ENCODE peak calls at places on chromosomes 7 and 10, in nine cellular contexts. One of them, this sample, is unnamed.

GRCh38 chr10:132588301-132589013 is 50.9 kb downstream of the INPP5A start:
- DNase-seq in activated naive CD8-positive, alpha-beta T cell treated with anti-CD3 and anti-CD28 coated beads, Interleukin-2, amount 50 U/mL, for 24 hours: peak
- DNase-seq in stimulated activated CD4-positive, alpha-beta T cell treated with anti-CD3 and anti-CD28 coated beads, Interleukin-15, amount 100 ng/mL, for 24 hours: peak
- DNase-seq in left kidney: peak
- DNase-seq in NCI-H446: no peak
- DNase-seq in stimulated activated naive CD4-positive, alpha-beta T cell treated with Interleukin-2 at 50 U/mL for 16 hours: no peak
- DNase-seq in LHCN-M2: no peak
- DNase-seq in activated CD8-positive, alpha-beta T cell treated with anti-CD3 and anti-CD28 coated beads for 36 hours: peak
- DNase-seq in transverse colon: no peak
- DNase-seq in this sample: no peak

GRCh38 chr7:92133737-92134270 is 473 bp downstream of the CYP51A1 start:
- DNase-seq in activated naive CD8-positive, alpha-beta T cell treated with anti-CD3 and anti-CD28 coated beads, Interleukin-2, amount 50 U/mL, for 24 hours: peak
- DNase-seq in stimulated activated CD4-positive, alpha-beta T cell treated with anti-CD3 and anti-CD28 coated beads, Interleukin-15, amount 100 ng/mL, for 24 hours: peak
- DNase-seq in left kidney: peak
- DNase-seq in NCI-H446: peak
- DNase-seq in stimulated activated naive CD4-positive, alpha-beta T cell treated with Interleukin-2 at 50 U/mL for 16 hours: peak
- DNase-seq in LHCN-M2: peak
- DNase-seq in activated CD8-positive, alpha-beta T cell treated with anti-CD3 and anti-CD28 coated beads for 36 hours: peak
- DNase-seq in transverse colon: peak
- DNase-seq in this sample: peak

GRCh38 chr7:28865494-28866257 is 92.5 kb downstream of the TRIL start:
- DNase-seq in activated naive CD8-positive, alpha-beta T cell treated with anti-CD3 and anti-CD28 coated beads, Interleukin-2, amount 50 U/mL, for 24 hours: no peak
- DNase-seq in stimulated activated CD4-positive, alpha-beta T cell treated with anti-CD3 and anti-CD28 coated beads, Interleukin-15, amount 100 ng/mL, for 24 hours: no peak
- DNase-seq in left kidney: peak
- DNase-seq in NCI-H446: no peak
- DNase-seq in stimulated activated naive CD4-positive, alpha-beta T cell treated with Interleukin-2 at 50 U/mL for 16 hours: no peak
- DNase-seq in LHCN-M2: peak
- DNase-seq in activated CD8-positive, alpha-beta T cell treated with anti-CD3 and anti-CD28 coated beads for 36 hours: no peak
- DNase-seq in transverse colon: no peak
- DNase-seq in this sample: no peak

GRCh38 chr7:121570365-121570764 is 174.3 kb upstream of the FAM3C start:
- DNase-seq in activated naive CD8-positive, alpha-beta T cell treated with anti-CD3 and anti-CD28 coated beads, Interleukin-2, amount 50 U/mL, for 24 hours: no peak
- DNase-seq in stimulated activated CD4-positive, alpha-beta T cell treated with anti-CD3 and anti-CD28 coated beads, Interleukin-15, amount 100 ng/mL, for 24 hours: no peak
- DNase-seq in left kidney: no peak
- DNase-seq in NCI-H446: no peak
- DNase-seq in stimulated activated naive CD4-positive, alpha-beta T cell treated with Interleukin-2 at 50 U/mL for 16 hours: no peak
- DNase-seq in LHCN-M2: no peak
- DNase-seq in activated CD8-positive, alpha-beta T cell treated with anti-CD3 and anti-CD28 coated beads for 36 hours: no peak
- DNase-seq in transverse colon: no peak
- DNase-seq in this sample: no peak

GRCh38 chr7:39609084-39609461 is 14.3 kb upstream of the RALA start:
- DNase-seq in activated naive CD8-positive, alpha-beta T cell treated with anti-CD3 and anti-CD28 coated beads, Interleukin-2, amount 50 U/mL, for 24 hours: no peak
- DNase-seq in stimulated activated CD4-positive, alpha-beta T cell treated with anti-CD3 and anti-CD28 coated beads, Interleukin-15, amount 100 ng/mL, for 24 hours: no peak
- DNase-seq in left kidney: peak
- DNase-seq in NCI-H446: no peak
- DNase-seq in stimulated activated naive CD4-positive, alpha-beta T cell treated with Interleukin-2 at 50 U/mL for 16 hours: no peak
- DNase-seq in LHCN-M2: peak
- DNase-seq in activated CD8-positive, alpha-beta T cell treated with anti-CD3 and anti-CD28 coated beads for 36 hours: no peak
- DNase-seq in transverse colon: no peak
- DNase-seq in this sample: no peak

GRCh38 chr7:7099584-7100014 is 82.7 kb upstream of the C1GALT1 start:
- DNase-seq in activated naive CD8-positive, alpha-beta T cell treated with anti-CD3 and anti-CD28 coated beads, Interleukin-2, amount 50 U/mL, for 24 hours: no peak
- DNase-seq in stimulated activated CD4-positive, alpha-beta T cell treated with anti-CD3 and anti-CD28 coated beads, Interleukin-15, amount 100 ng/mL, for 24 hours: no peak
- DNase-seq in left kidney: peak
- DNase-seq in NCI-H446: peak
- DNase-seq in stimulated activated naive CD4-positive, alpha-beta T cell treated with Interleukin-2 at 50 U/mL for 16 hours: no peak
- DNase-seq in LHCN-M2: peak
- DNase-seq in activated CD8-positive, alpha-beta T cell treated with anti-CD3 and anti-CD28 coated beads for 36 hours: no peak
- DNase-seq in transverse colon: peak
- DNase-seq in this sample: peak

GRCh38 chr7:17109017-17109416 is 189.4 kb upstream of the AHR start:
- DNase-seq in activated naive CD8-positive, alpha-beta T cell treated with anti-CD3 and anti-CD28 coated beads, Interleukin-2, amount 50 U/mL, for 24 hours: no peak
- DNase-seq in stimulated activated CD4-positive, alpha-beta T cell treated with anti-CD3 and anti-CD28 coated beads, Interleukin-15, amount 100 ng/mL, for 24 hours: no peak
- DNase-seq in left kidney: no peak
- DNase-seq in NCI-H446: no peak
- DNase-seq in stimulated activated naive CD4-positive, alpha-beta T cell treated with Interleukin-2 at 50 U/mL for 16 hours: no peak
- DNase-seq in LHCN-M2: peak
- DNase-seq in activated CD8-positive, alpha-beta T cell treated with anti-CD3 and anti-CD28 coated beads for 36 hours: no peak
- DNase-seq in transverse colon: no peak
- DNase-seq in this sample: no peak

GRCh38 chr10:124917939-124918830 is 23.7 kb upstream of the ZRANB1 start:
- DNase-seq in activated naive CD8-positive, alpha-beta T cell treated with anti-CD3 and anti-CD28 coated beads, Interleukin-2, amount 50 U/mL, for 24 hours: no peak
- DNase-seq in stimulated activated CD4-positive, alpha-beta T cell treated with anti-CD3 and anti-CD28 coated beads, Interleukin-15, amount 100 ng/mL, for 24 hours: peak
- DNase-seq in left kidney: peak
- DNase-seq in NCI-H446: no peak
- DNase-seq in stimulated activated naive CD4-positive, alpha-beta T cell treated with Interleukin-2 at 50 U/mL for 16 hours: no peak
- DNase-seq in LHCN-M2: peak
- DNase-seq in activated CD8-positive, alpha-beta T cell treated with anti-CD3 and anti-CD28 coated beads for 36 hours: peak
- DNase-seq in transverse colon: no peak
- DNase-seq in this sample: no peak

GRCh38 chr7:42183547-42183946 is 53.5 kb downstream of the GLI3 start:
- DNase-seq in activated naive CD8-positive, alpha-beta T cell treated with anti-CD3 and anti-CD28 coated beads, Interleukin-2, amount 50 U/mL, for 24 hours: no peak
- DNase-seq in stimulated activated CD4-positive, alpha-beta T cell treated with anti-CD3 and anti-CD28 coated beads, Interleukin-15, amount 100 ng/mL, for 24 hours: no peak
- DNase-seq in left kidney: no peak
- DNase-seq in NCI-H446: no peak
- DNase-seq in stimulated activated naive CD4-positive, alpha-beta T cell treated with Interleukin-2 at 50 U/mL for 16 hours: no peak
- DNase-seq in LHCN-M2: no peak
- DNase-seq in activated CD8-positive, alpha-beta T cell treated with anti-CD3 and anti-CD28 coated beads for 36 hours: no peak
- DNase-seq in transverse colon: no peak
- DNase-seq in this sample: no peak

GRCh38 chr10:89091501-89091900 is 100.9 kb downstream of the FAS start:
- DNase-seq in activated naive CD8-positive, alpha-beta T cell treated with anti-CD3 and anti-CD28 coated beads, Interleukin-2, amount 50 U/mL, for 24 hours: no peak
- DNase-seq in stimulated activated CD4-positive, alpha-beta T cell treated with anti-CD3 and anti-CD28 coated beads, Interleukin-15, amount 100 ng/mL, for 24 hours: no peak
- DNase-seq in left kidney: no peak
- DNase-seq in NCI-H446: no peak
- DNase-seq in stimulated activated naive CD4-positive, alpha-beta T cell treated with Interleukin-2 at 50 U/mL for 16 hours: no peak
- DNase-seq in LHCN-M2: no peak
- DNase-seq in activated CD8-positive, alpha-beta T cell treated with anti-CD3 and anti-CD28 coated beads for 36 hours: no peak
- DNase-seq in transverse colon: no peak
- DNase-seq in this sample: no peak

GRCh38 chr10:34705563-34705962 is 109.5 kb downstream of the PARD3 start:
- DNase-seq in activated naive CD8-positive, alpha-beta T cell treated with anti-CD3 and anti-CD28 coated beads, Interleukin-2, amount 50 U/mL, for 24 hours: no peak
- DNase-seq in stimulated activated CD4-positive, alpha-beta T cell treated with anti-CD3 and anti-CD28 coated beads, Interleukin-15, amount 100 ng/mL, for 24 hours: no peak
- DNase-seq in left kidney: no peak
- DNase-seq in NCI-H446: no peak
- DNase-seq in stimulated activated naive CD4-positive, alpha-beta T cell treated with Interleukin-2 at 50 U/mL for 16 hours: no peak
- DNase-seq in LHCN-M2: peak
- DNase-seq in activated CD8-positive, alpha-beta T cell treated with anti-CD3 and anti-CD28 coated beads for 36 hours: no peak
- DNase-seq in transverse colon: no peak
- DNase-seq in this sample: no peak

GRCh38 chr7:158731761-158732160 is 27.2 kb upstream of the NCAPG2 start:
- DNase-seq in activated naive CD8-positive, alpha-beta T cell treated with anti-CD3 and anti-CD28 coated beads, Interleukin-2, amount 50 U/mL, for 24 hours: no peak
- DNase-seq in stimulated activated CD4-positive, alpha-beta T cell treated with anti-CD3 and anti-CD28 coated beads, Interleukin-15, amount 100 ng/mL, for 24 hours: no peak
- DNase-seq in left kidney: no peak
- DNase-seq in NCI-H446: no peak
- DNase-seq in stimulated activated naive CD4-positive, alpha-beta T cell treated with Interleukin-2 at 50 U/mL for 16 hours: no peak
- DNase-seq in LHCN-M2: no peak
- DNase-seq in activated CD8-positive, alpha-beta T cell treated with anti-CD3 and anti-CD28 coated beads for 36 hours: no peak
- DNase-seq in transverse colon: no peak
- DNase-seq in this sample: no peak

GRCh38 chr10:119306514-119306951 is 99.2 kb downstream of the GRK5 start:
- DNase-seq in activated naive CD8-positive, alpha-beta T cell treated with anti-CD3 and anti-CD28 coated beads, Interleukin-2, amount 50 U/mL, for 24 hours: peak
- DNase-seq in stimulated activated CD4-positive, alpha-beta T cell treated with anti-CD3 and anti-CD28 coated beads, Interleukin-15, amount 100 ng/mL, for 24 hours: peak
- DNase-seq in left kidney: no peak
- DNase-seq in NCI-H446: no peak
- DNase-seq in stimulated activated naive CD4-positive, alpha-beta T cell treated with Interleukin-2 at 50 U/mL for 16 hours: peak
- DNase-seq in LHCN-M2: no peak
- DNase-seq in activated CD8-positive, alpha-beta T cell treated with anti-CD3 and anti-CD28 coated beads for 36 hours: peak
- DNase-seq in transverse colon: peak
- DNase-seq in this sample: no peak

GRCh38 chr7:115297651-115298050 is 375.8 kb downstream of the MDFIC start:
- DNase-seq in activated naive CD8-positive, alpha-beta T cell treated with anti-CD3 and anti-CD28 coated beads, Interleukin-2, amount 50 U/mL, for 24 hours: no peak
- DNase-seq in stimulated activated CD4-positive, alpha-beta T cell treated with anti-CD3 and anti-CD28 coated beads, Interleukin-15, amount 100 ng/mL, for 24 hours: no peak
- DNase-seq in left kidney: no peak
- DNase-seq in NCI-H446: peak
- DNase-seq in stimulated activated naive CD4-positive, alpha-beta T cell treated with Interleukin-2 at 50 U/mL for 16 hours: no peak
- DNase-seq in LHCN-M2: peak
- DNase-seq in activated CD8-positive, alpha-beta T cell treated with anti-CD3 and anti-CD28 coated beads for 36 hours: no peak
- DNase-seq in transverse colon: peak
- DNase-seq in this sample: no peak

GRCh38 chr7:112302566-112302965 is 96.1 kb downstream of the ZNF277 start:
- DNase-seq in activated naive CD8-positive, alpha-beta T cell treated with anti-CD3 and anti-CD28 coated beads, Interleukin-2, amount 50 U/mL, for 24 hours: no peak
- DNase-seq in stimulated activated CD4-positive, alpha-beta T cell treated with anti-CD3 and anti-CD28 coated beads, Interleukin-15, amount 100 ng/mL, for 24 hours: no peak
- DNase-seq in left kidney: no peak
- DNase-seq in NCI-H446: no peak
- DNase-seq in stimulated activated naive CD4-positive, alpha-beta T cell treated with Interleukin-2 at 50 U/mL for 16 hours: no peak
- DNase-seq in LHCN-M2: no peak
- DNase-seq in activated CD8-positive, alpha-beta T cell treated with anti-CD3 and anti-CD28 coated beads for 36 hours: no peak
- DNase-seq in transverse colon: no peak
- DNase-seq in this sample: no peak

GRCh38 chr10:84200537-84201243 is 6.4 kb downstream of the CDHR1 start:
- DNase-seq in activated naive CD8-positive, alpha-beta T cell treated with anti-CD3 and anti-CD28 coated beads, Interleukin-2, amount 50 U/mL, for 24 hours: no peak
- DNase-seq in stimulated activated CD4-positive, alpha-beta T cell treated with anti-CD3 and anti-CD28 coated beads, Interleukin-15, amount 100 ng/mL, for 24 hours: no peak
- DNase-seq in left kidney: no peak
- DNase-seq in NCI-H446: no peak
- DNase-seq in stimulated activated naive CD4-positive, alpha-beta T cell treated with Interleukin-2 at 50 U/mL for 16 hours: no peak
- DNase-seq in LHCN-M2: no peak
- DNase-seq in activated CD8-positive, alpha-beta T cell treated with anti-CD3 and anti-CD28 coated beads for 36 hours: no peak
- DNase-seq in transverse colon: peak
- DNase-seq in this sample: no peak

GRCh38 chr7:73519867-73520672 is 2.0 kb downstream of the BAZ1B start:
- DNase-seq in activated naive CD8-positive, alpha-beta T cell treated with anti-CD3 and anti-CD28 coated beads, Interleukin-2, amount 50 U/mL, for 24 hours: peak
- DNase-seq in stimulated activated CD4-positive, alpha-beta T cell treated with anti-CD3 and anti-CD28 coated beads, Interleukin-15, amount 100 ng/mL, for 24 hours: peak
- DNase-seq in left kidney: peak
- DNase-seq in NCI-H446: no peak
- DNase-seq in stimulated activated naive CD4-positive, alpha-beta T cell treated with Interleukin-2 at 50 U/mL for 16 hours: peak
- DNase-seq in LHCN-M2: no peak
- DNase-seq in activated CD8-positive, alpha-beta T cell treated with anti-CD3 and anti-CD28 coated beads for 36 hours: peak
- DNase-seq in transverse colon: peak
- DNase-seq in this sample: no peak

GRCh38 chr10:73898730-73899400 is 12.1 kb upstream of the PLAU start:
- DNase-seq in activated naive CD8-positive, alpha-beta T cell treated with anti-CD3 and anti-CD28 coated beads, Interleukin-2, amount 50 U/mL, for 24 hours: no peak
- DNase-seq in stimulated activated CD4-positive, alpha-beta T cell treated with anti-CD3 and anti-CD28 coated beads, Interleukin-15, amount 100 ng/mL, for 24 hours: no peak
- DNase-seq in left kidney: no peak
- DNase-seq in NCI-H446: no peak
- DNase-seq in stimulated activated naive CD4-positive, alpha-beta T cell treated with Interleukin-2 at 50 U/mL for 16 hours: no peak
- DNase-seq in LHCN-M2: peak
- DNase-seq in activated CD8-positive, alpha-beta T cell treated with anti-CD3 and anti-CD28 coated beads for 36 hours: no peak
- DNase-seq in transverse colon: no peak
- DNase-seq in this sample: no peak

GRCh38 chr10:34813626-34814227 is 1.4 kb downstream of the PARD3 start:
- DNase-seq in activated naive CD8-positive, alpha-beta T cell treated with anti-CD3 and anti-CD28 coated beads, Interleukin-2, amount 50 U/mL, for 24 hours: no peak
- DNase-seq in stimulated activated CD4-positive, alpha-beta T cell treated with anti-CD3 and anti-CD28 coated beads, Interleukin-15, amount 100 ng/mL, for 24 hours: no peak
- DNase-seq in left kidney: peak
- DNase-seq in NCI-H446: no peak
- DNase-seq in stimulated activated naive CD4-positive, alpha-beta T cell treated with Interleukin-2 at 50 U/mL for 16 hours: no peak
- DNase-seq in LHCN-M2: no peak
- DNase-seq in activated CD8-positive, alpha-beta T cell treated with anti-CD3 and anti-CD28 coated beads for 36 hours: no peak
- DNase-seq in transverse colon: peak
- DNase-seq in this sample: no peak

GRCh38 chr10:132926070-132926469 is 16.3 kb downstream of the CFAP46 start:
- DNase-seq in activated naive CD8-positive, alpha-beta T cell treated with anti-CD3 and anti-CD28 coated beads, Interleukin-2, amount 50 U/mL, for 24 hours: no peak
- DNase-seq in stimulated activated CD4-positive, alpha-beta T cell treated with anti-CD3 and anti-CD28 coated beads, Interleukin-15, amount 100 ng/mL, for 24 hours: no peak
- DNase-seq in left kidney: no peak
- DNase-seq in NCI-H446: no peak
- DNase-seq in stimulated activated naive CD4-positive, alpha-beta T cell treated with Interleukin-2 at 50 U/mL for 16 hours: no peak
- DNase-seq in LHCN-M2: no peak
- DNase-seq in activated CD8-positive, alpha-beta T cell treated with anti-CD3 and anti-CD28 coated beads for 36 hours: no peak
- DNase-seq in transverse colon: no peak
- DNase-seq in this sample: no peak

This sample was measured in adrenal gland.